ENCODE peak calls at places on chromosomes 5 and 9, in seven cellular contexts. Y is C1 segment of cervical spinal cord, I is NCI-H1436 treated with DMSO at 0.1 percent for 48 hours, C is HuH-7, X is left colon, U is posterior vena cava, N is ELR. J is an unnamed sample.

GRCh38 chr5:159031513-159031912 is 68.2 kb downstream of the EBF1 start:
- DNase-seq in N (peak), X (no peak), C (no peak), U (no peak), Y (no peak), I (no peak), J (no peak)

GRCh38 chr5:14254686-14255085 is 111.5 kb downstream of the TRIO start:
- DNase-seq in U (no peak), C (no peak), I (no peak), N (no peak), X (no peak), Y (no peak), J (no peak)

GRCh38 chr9:128214571-128215490 is 11.7 kb downstream of the DNM1 start:
- DNase-seq in N (peak), Y (no peak), X (no peak), U (no peak), I (no peak), C (no peak), J (no peak)

GRCh38 chr9:98342819-98343208 is 87.4 kb upstream of the TBC1D2 start:
- DNase-seq in U (no peak), Y (no peak), I (no peak), N (no peak), X (no peak), C (no peak), J (no peak)

GRCh38 chr9:31084331-31084730 is 1300.1 kb upstream of the ACO1 start:
- DNase-seq in X (no peak), I (no peak), U (no peak), Y (no peak), N (no peak), C (no peak), J (no peak)

GRCh38 chr9:134570151-134570621 is 71.4 kb upstream of the COL5A1 start:
- DNase-seq in C (no peak), I (no peak), Y (no peak), U (peak), N (no peak), X (peak), J (peak)

GRCh38 chr5:153711755-153712154 is 221.3 kb downstream of the GRIA1 start:
- DNase-seq in X (no peak), I (no peak), Y (no peak), N (peak), C (no peak), U (no peak), J (no peak)

GRCh38 chr9:10612649-10613398 is at the start of gene PTPRD:
- DNase-seq in X (peak), I (no peak), U (no peak), C (peak), Y (no peak), N (peak), J (peak)

GRCh38 chr5:160537940-160538339 is 116.3 kb downstream of the PTTG1 start:
- DNase-seq in C (no peak), N (no peak), X (no peak), U (no peak), I (no peak), Y (no peak), J (no peak)

GRCh38 chr9:14099737-14100136 is 214.2 kb downstream of the NFIB start:
- DNase-seq in U (no peak), C (no peak), Y (no peak), N (no peak), I (no peak), X (no peak), J (no peak)

GRCh38 chr9:113233146-113233545 is 11.8 kb downstream of the SLC31A1 start:
- DNase-seq in C (no peak), I (no peak), N (no peak), U (no peak), Y (no peak), X (no peak), J (no peak)

GRCh38 chr9:116174347-116174746 is 20.8 kb downstream of the PAPPA start:
- DNase-seq in C (no peak), X (no peak), Y (no peak), U (no peak), I (no peak), N (peak), J (no peak)

GRCh38 chr9:17135578-17135904 is 701 bp downstream of the CNTLN start:
- DNase-seq in I (no peak), N (no peak), X (no peak), U (peak), Y (no peak), C (peak), J (no peak)

GRCh38 chr9:96419691-96419969 is 1.5 kb upstream of the ZNF367 start:
- DNase-seq in Y (no peak), I (no peak), N (no peak), C (no peak), U (no peak), X (no peak), J (no peak)

GRCh38 chr9:125906144-125906543 is 159.0 kb downstream of the PBX3 start:
- DNase-seq in C (no peak), I (no peak), X (no peak), Y (no peak), U (no peak), N (peak), J (no peak)

GRCh38 chr5:65630981-65631380 is 6.2 kb downstream of the SHLD3 start:
- DNase-seq in X (no peak), N (no peak), C (peak), I (no peak), U (no peak), Y (no peak), J (no peak)

GRCh38 chr5:59770953-59771352 is 122.6 kb downstream of the PDE4D start:
- DNase-seq in Y (no peak), C (no peak), X (no peak), U (no peak), N (no peak), I (no peak), J (no peak)

GRCh38 chr5:175235251-175235963 is 208.6 kb downstream of the DRD1 start:
- DNase-seq in X (no peak), Y (no peak), C (no peak), I (no peak), U (no peak), N (no peak), J (no peak)

J was measured in Caco-2.